ENCODE peak calls at places on chromosome 22, in seven cellular contexts. J, V, A, T, O, E and P are unnamed samples.

GRCh38 chr22:31943976-31944699 is at the start of gene YWHAH:
- DNase-seq in A (peak), V (peak), O (peak), J (peak), E (peak), T (peak), P (peak)

GRCh38 chr22:44402196-44403111 is 89.7 kb upstream of the SHISAL1 start:
- DNase-seq in E (peak), J (no peak), O (peak), V (no peak), A (no peak), T (no peak), P (peak)

GRCh38 chr22:40521046-40521445 is 115.5 kb downstream of the MRTFA start:
- DNase-seq in V (no peak), O (no peak), A (no peak), T (no peak), J (no peak), E (no peak), P (no peak)

GRCh38 chr22:31504282-31504681 is 7.9 kb downstream of the SFI1 start:
- DNase-seq in V (no peak), T (no peak), O (no peak), J (no peak), E (no peak), A (no peak), P (no peak)

GRCh38 chr22:18110194-18110943 is at the start of gene TUBA8:
- DNase-seq in O (peak), J (no peak), A (no peak), E (peak), T (no peak), V (no peak), P (no peak)

GRCh38 chr22:39292561-39293074 is 26.8 kb downstream of the RPL3 start:
- DNase-seq in E (peak), T (peak), J (peak), A (no peak), V (peak), O (peak), P (no peak)

GRCh38 chr22:30436196-30436595 is 10.6 kb downstream of the MTFP1 start:
- DNase-seq in V (no peak), O (no peak), T (no peak), A (no peak), J (no peak), E (peak), P (no peak)

GRCh38 chr22:22935546-22936157 is 48.0 kb downstream of the IGLL5 start:
- DNase-seq in A (no peak), E (peak), O (no peak), J (no peak), T (no peak), V (no peak), P (no peak)

GRCh38 chr22:24486501-24486921 is 8.6 kb upstream of the UPB1 start:
- DNase-seq in V (peak), A (no peak), J (no peak), T (no peak), O (no peak), E (no peak), P (no peak)

DNA sequence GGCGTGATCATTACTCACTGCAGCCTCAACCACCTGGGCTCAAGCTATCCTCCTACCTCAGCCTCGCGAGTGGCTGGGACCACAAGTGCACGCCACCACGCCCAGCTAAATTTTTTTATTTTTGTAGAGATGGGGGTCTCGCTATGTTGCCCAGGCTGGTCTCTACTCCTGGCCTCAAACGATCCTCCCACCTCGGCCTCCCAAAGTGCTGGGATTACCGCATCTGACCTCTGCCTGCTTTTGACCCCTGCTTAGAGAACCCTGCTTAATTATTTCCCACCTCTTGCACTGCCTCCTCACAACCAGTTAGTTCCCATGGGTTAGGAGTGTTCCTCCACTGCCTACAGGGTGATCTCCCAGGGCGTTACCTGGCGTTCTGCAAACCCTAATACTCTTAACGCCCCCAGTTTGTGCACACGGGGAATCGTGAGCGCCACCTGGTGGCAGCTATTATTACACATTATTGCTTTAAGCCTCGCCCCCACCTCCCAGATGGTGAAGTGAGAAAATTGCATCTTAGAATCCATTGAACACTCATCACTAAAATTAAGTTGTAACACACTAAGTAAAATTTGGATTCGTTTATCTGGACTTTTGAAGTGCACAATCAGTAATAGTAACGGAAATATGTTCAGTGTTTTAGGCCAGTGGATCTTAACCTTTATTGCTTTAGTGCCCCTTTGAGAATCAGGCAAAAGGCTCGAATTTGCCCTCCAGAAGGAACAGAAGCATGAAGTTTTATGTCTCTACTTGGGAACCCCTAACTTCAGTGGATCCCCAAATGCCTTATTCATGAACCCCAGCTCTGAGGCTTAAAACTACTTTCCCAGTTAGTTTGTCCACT is 61.4 kb upstream of the ASPHD2 start:
- DNase-seq in O (no peak), J (no peak), E (no peak), A (peak), V (peak), T (no peak), P (no peak)
- TF ChIP-seq CTCF in O (peak), J (peak), E (peak), A (peak), V (peak), T (peak), P (peak)

GRCh38 chr22:46035380-46035741 is 58.4 kb upstream of the WNT7B start:
- DNase-seq in E (no peak), O (no peak), A (no peak), V (no peak), T (no peak), J (no peak), P (no peak)

GRCh38 chr22:46038516-46039430 is 61.8 kb upstream of the WNT7B start:
- DNase-seq in J (no peak), V (no peak), A (no peak), E (peak), T (no peak), O (peak), P (no peak)

GRCh38 chr22:46038174-46038487 is 61.2 kb upstream of the WNT7B start:
- DNase-seq in O (no peak), V (no peak), J (no peak), T (no peak), E (no peak), A (no peak), P (no peak)

GRCh38 chr22:46035742-46036557 is 59.0 kb upstream of the WNT7B start:
- DNase-seq in E (peak), V (peak), T (peak), J (peak), A (peak), O (peak), P (peak)

DNA sequence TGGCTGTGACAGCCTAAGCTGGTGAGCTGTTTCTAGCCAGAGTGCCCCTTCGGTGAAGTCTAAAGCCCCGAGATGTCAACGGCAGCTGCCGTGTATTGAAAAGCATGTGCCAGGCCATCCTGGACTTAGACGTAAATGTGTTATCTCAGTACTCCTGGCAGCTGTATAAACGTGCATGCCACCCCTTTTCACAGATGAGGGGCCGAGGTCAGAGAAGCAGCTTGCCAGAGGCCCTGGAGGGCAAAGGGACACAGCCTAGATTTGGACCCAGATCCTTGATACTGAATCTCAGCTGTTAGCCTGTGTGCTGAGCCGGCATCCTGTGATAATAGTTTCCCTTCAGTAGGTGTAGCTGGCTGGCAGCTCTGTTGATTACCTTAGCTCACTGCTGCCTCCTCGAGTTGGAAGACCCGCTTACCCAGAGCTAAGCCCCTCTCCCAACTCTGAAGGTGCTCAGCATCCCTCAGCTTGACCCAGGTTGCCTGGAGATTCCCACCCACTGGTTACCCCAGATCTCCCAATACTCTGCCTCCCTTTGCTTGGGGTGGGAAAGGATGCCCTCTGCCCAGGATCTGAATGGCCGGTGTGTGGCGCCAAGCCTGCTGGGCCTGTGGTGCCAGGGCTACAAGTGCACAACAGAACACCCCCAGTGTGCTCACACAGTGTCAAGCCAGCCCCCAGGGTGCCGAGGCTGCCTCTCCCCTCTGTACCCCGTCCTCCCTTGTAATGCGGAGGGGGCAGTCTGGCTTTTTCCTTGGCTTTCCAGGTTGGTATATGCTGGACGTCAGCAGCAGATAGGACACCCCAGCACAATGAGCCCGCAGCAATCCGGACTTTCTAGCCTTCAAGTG is 59.8 kb upstream of the WNT7B start:
- DNase-seq in E (peak), O (peak), J (no peak), T (no peak), V (no peak), A (no peak), P (no peak)
- TF ChIP-seq CTCF in E (peak), O (peak), J (no peak), T (peak), V (peak), A (peak), P (no peak)

DNA sequence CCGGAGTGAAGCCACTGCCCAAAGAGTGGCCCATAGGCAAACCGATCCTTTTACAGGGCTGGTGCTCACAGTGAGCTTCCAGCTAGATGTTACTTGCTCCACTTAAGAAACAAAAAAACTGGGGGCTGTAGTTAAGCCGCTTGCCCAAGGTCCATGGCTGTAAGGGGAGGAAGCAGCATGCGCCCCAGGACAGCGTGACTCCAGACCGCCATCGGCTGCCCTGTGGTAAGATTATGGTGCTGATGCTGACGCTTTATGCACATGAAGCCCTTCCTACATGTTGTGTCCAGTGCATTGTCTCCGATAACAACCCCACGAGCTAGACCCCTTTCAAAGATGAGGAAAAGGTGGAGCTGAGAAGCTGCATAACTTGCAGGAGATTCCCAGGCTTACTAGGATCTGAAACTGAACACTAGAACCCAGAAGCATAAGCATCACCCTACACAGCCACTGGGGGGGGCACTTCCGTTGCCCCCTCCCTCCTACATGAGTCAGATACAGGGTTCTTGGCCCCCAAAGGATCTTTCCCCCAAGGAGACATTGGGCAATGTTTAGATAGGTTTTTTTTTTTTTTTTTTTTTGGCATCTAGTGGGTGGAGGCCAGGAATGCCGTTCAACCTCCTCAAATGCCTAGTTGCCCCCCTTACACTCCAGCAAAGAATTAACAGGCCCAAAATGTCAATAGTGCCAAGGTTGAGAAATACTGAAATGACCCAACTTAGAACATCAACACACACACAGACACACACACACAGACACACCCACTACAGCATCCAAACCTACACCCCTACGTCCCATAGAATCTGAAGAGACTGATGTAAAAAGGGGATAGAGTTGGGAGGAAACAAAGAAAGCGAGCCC is 53.9 kb downstream of the MN1 start:
- DNase-seq in O (no peak), E (no peak), V (no peak), T (no peak), A (no peak), J (no peak), P (no peak)
- TF ChIP-seq CTCF in O (no peak), E (no peak), V (peak), T (peak), A (no peak), J (peak), P (peak)

DNA sequence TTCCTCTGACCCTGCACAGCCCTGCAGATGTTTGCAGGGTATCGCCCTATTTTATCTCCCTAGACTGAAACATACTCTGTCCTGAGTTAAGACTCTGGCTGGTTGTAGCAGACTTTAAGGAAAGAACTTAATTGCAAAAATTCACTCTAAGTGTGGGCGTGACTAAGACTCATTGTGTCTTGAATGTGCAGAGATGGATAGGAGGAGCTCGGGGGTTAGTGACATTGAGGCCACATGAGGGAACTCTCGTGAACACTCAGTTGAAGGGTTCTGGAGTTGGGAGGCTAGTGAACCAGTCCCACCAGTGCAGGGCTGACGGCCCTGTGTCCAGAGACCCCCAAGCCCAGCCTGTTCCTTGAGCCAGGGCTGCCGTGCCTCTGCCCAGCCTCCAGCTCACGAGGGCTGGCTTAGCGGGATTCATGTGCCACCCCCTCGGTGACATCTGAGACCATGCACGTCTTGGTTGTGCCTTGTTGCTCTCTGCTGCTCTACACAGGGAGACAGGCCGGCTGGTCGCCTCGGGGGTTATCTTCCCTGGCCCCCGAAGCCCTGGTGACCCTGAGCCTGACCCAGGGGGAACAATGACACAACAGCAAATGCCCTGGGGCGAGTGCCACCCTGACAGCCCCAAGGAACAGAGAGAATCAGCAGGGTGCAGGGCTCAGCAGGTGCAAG is 11.4 kb upstream of the TBX1 start:
- DNase-seq in J (no peak), T (no peak), E (no peak), V (no peak), O (no peak), A (no peak), P (no peak)
- TF ChIP-seq CTCF in J (no peak), T (no peak), E (no peak), V (no peak), O (no peak), A (no peak), P (no peak)

GRCh38 chr22:46714550-46714949 is 23.5 kb downstream of the CERK start:
- DNase-seq in A (no peak), T (no peak), J (peak), V (no peak), E (no peak), O (no peak), P (no peak)
- TF ChIP-seq CTCF in A (no peak), T (no peak), J (no peak), V (no peak), E (no peak), O (no peak), P (no peak)

DNA sequence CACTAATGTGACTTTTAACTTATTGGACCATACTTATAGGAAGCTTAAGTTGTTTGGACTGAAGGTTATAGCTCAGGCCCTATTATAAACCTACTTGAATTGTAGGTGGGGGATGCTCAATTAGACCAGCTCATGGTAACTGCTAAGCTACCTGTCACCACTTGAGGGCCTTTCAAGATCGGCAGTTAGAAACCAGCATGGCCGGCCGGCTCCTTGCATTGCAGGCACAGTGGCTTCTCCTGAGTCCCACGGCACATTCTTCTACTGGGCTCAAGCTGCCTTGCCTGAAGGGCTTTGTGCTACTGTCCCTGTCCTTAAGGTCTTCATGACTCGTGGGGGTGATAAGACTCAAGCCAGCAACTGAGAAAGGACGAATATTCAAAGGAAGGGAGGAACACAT is 70.8 kb downstream of the TBC1D22A start:
- DNase-seq in E (no peak), J (no peak), A (no peak), T (no peak), O (no peak), V (no peak), P (no peak)
- TF ChIP-seq CTCF in E (peak), J (no peak), A (no peak), T (no peak), O (no peak), V (peak), P (peak)

GRCh38 chr22:33470456-33470855 is 412.3 kb upstream of the SYN3 start:
- DNase-seq in E (no peak), A (no peak), O (no peak), T (no peak), J (no peak), V (no peak), P (no peak)

GRCh38 chr22:33465554-33465953 is 407.4 kb upstream of the SYN3 start:
- DNase-seq in A (no peak), T (no peak), O (no peak), V (no peak), J (no peak), E (no peak), P (no peak)

GRCh38 chr22:33464698-33465097 is 406.5 kb upstream of the SYN3 start:
- DNase-seq in J (no peak), T (no peak), V (no peak), O (no peak), A (no peak), E (no peak), P (no peak)

GRCh38 chr22:33467067-33467466 is 408.9 kb upstream of the SYN3 start:
- DNase-seq in J (no peak), E (no peak), O (no peak), V (no peak), A (no peak), T (no peak), P (no peak)

GRCh38 chr22:33467718-33468117 is 409.5 kb upstream of the SYN3 start:
- DNase-seq in E (no peak), J (peak), O (no peak), V (no peak), A (no peak), T (no peak), P (no peak)
- TF ChIP-seq CTCF in E (no peak), J (peak), O (no peak), V (no peak), A (no peak), T (no peak), P (no peak)

DNA sequence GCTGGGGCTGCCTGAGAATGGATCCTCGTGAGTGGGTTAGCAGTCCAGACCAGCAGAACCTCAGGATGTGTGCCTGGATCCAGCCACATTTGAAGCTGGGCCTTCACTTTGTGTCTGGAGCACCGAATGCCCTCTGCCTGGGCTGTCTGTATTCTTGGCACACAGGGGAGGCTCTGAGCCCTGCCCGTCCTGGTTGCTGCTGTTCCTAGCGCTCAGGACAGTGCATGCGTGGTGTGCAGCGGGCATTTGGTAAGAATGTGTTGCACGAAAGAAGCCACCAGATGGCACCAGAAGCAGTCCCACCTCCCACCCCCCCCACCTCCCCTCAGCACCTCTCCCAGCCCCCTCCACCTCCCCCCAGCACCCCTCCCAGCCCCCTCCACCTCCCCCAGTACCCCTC is 4.1 kb upstream of the MAPK11 start:
- DNase-seq in A (peak), O (no peak), J (no peak), E (no peak), V (no peak), T (no peak), P (no peak)
- TF ChIP-seq CTCF in A (peak), O (peak), J (peak), E (peak), V (peak), T (peak), P (peak)